ENCODE peak calls at places on chromosomes 1 and 21, in four cellular contexts. D is brain microvascular endothelial cell, E is choroid plexus epithelial cell, A is AG04450. F is an unnamed sample.

GRCh38 chr21:29481641-29482040 is 182.9 kb downstream of the BACH1 start:
- DNase-seq in D (no peak), A (peak), E (peak), F (peak)

GRCh38 chr1:91795601-91796389 is 90.2 kb downstream of the TGFBR3 start:
- DNase-seq in D (peak), A (peak), E (peak), F (peak)

GRCh38 chr1:20063861-20064292 is 6.1 kb upstream of the PLA2G5 start:
- DNase-seq in E (peak), A (peak), D (peak), F (peak)

GRCh38 chr1:23524716-23525401 is 6.2 kb downstream of the E2F2 start:
- DNase-seq in A (no peak), E (no peak), D (no peak), F (no peak)

GRCh38 chr1:23118957-23119792 is 49.5 kb downstream of the LUZP1 start:
- DNase-seq in D (no peak), E (peak), A (no peak), F (no peak)

GRCh38 chr1:167676916-167677848 is 44.6 kb upstream of the MPZL1 start:
- DNase-seq in E (no peak), A (no peak), D (no peak), F (no peak)

GRCh38 chr1:13770769-13771168 is 70.8 kb downstream of the PRDM2 start:
- DNase-seq in A (no peak), E (no peak), D (no peak), F (no peak)

GRCh38 chr1:22978299-22978698 is 5.6 kb upstream of the LACTBL1 start:
- DNase-seq in E (peak), D (peak), A (peak), F (peak)

GRCh38 chr1:53715478-53715877 is 23.5 kb downstream of the GLIS1 start:
- DNase-seq in A (no peak), D (peak), E (peak), F (no peak)

GRCh38 chr1:227654431-227654830 is 80.7 kb downstream of the JMJD4 start:
- DNase-seq in A (no peak), E (peak), D (no peak), F (no peak)

GRCh38 chr1:202850593-202851362 is 38.2 kb downstream of the RABIF start:
- DNase-seq in E (no peak), A (no peak), D (no peak), F (no peak)

GRCh38 chr1:161061419-161061818 is 8.3 kb downstream of the ARHGAP30 start:
- DNase-seq in A (no peak), D (no peak), E (no peak), F (no peak)

GRCh38 chr1:1371741-1372711 is 3.0 kb downstream of the AURKAIP1 start:
- DNase-seq in E (peak), A (no peak), D (no peak), F (peak)

GRCh38 chr1:7919880-7920279 is 20.8 kb downstream of the TNFRSF9 start:
- DNase-seq in E (no peak), D (no peak), A (no peak), F (no peak)

GRCh38 chr21:33402011-33402979 is 918 bp upstream of the IFNGR2 start:
- DNase-seq in D (peak), E (peak), A (no peak), F (peak)

GRCh38 chr1:112114540-112114939 is 125.1 kb upstream of the KCND3 start:
- DNase-seq in D (no peak), E (no peak), A (no peak), F (no peak)
- TF ChIP-seq CTCF in D (no peak), E (no peak), A (no peak), F (no peak)

GRCh38 chr1:164560504-164560903 is 1.5 kb downstream of the PBX1 start:
- DNase-seq in D (no peak), E (no peak), A (no peak), F (no peak)
- H3K4me3 ChIP-seq in D (peak), E (peak), A (peak), F (peak)

GRCh38 chr1:93919780-93920179 is 10.6 kb upstream of the GCLM start:
- DNase-seq in D (no peak), A (no peak), E (no peak), F (no peak)
- TF ChIP-seq CTCF in D (no peak), A (no peak), E (no peak), F (no peak)

GRCh38 chr1:6796095-6796494 is 10.8 kb downstream of the CAMTA1 start:
- DNase-seq in A (no peak), D (no peak), E (peak), F (no peak)

GRCh38 chr1:6794164-6794563 is 8.9 kb downstream of the CAMTA1 start:
- DNase-seq in A (peak), E (peak), D (no peak), F (peak)

GRCh38 chr1:6799499-6799898 is 14.2 kb downstream of the CAMTA1 start:
- DNase-seq in D (no peak), A (no peak), E (no peak), F (no peak)

GRCh38 chr1:6795203-6795602 is 9.9 kb downstream of the CAMTA1 start:
- DNase-seq in E (no peak), D (no peak), A (no peak), F (no peak)

GRCh38 chr1:6795661-6796060 is 10.4 kb downstream of the CAMTA1 start:
- DNase-seq in E (peak), A (peak), D (peak), F (peak)
- H3K4me3 ChIP-seq in E (no peak), A (no peak), D (no peak), F (no peak)

GRCh38 chr1:99648107-99648506 is 2.2 kb downstream of the PALMD start:
- DNase-seq in D (no peak), A (no peak), E (no peak), F (no peak)
- TF ChIP-seq CTCF in D (peak), A (no peak), E (peak), F (no peak)